ENCODE peak calls at places on chromosomes 7 and 10, in seven cellular contexts. L is HCT116, T is K562, M is H1, W is HepG2, B is SK-N-SH, H is GM12878. J is an unnamed sample.

GRCh38 chr10:132939957-132940790 is 2.2 kb downstream of the CFAP46 start:
- DNase-seq in L (no peak), M (no peak), B (peak), T (peak), W (no peak), H (no peak), J (peak)

GRCh38 chr7:157253850-157254249 is 83.0 kb upstream of the DNAJB6 start:
- DNase-seq in W (no peak), B (no peak), M (no peak), H (no peak), T (no peak), L (no peak), J (peak)

GRCh38 chr7:91543646-91544045 is 279.4 kb downstream of the FZD1 start:
- DNase-seq in W (no peak), L (no peak), M (no peak), B (no peak), T (no peak), H (no peak), J (no peak)

GRCh38 chr10:55311823-55312431 is 510.9 kb upstream of the PCDH15 start:
- DNase-seq in T (no peak), B (peak), W (no peak), L (no peak), H (no peak), M (no peak), J (no peak)

GRCh38 chr10:29109700-29110099 is 179.2 kb upstream of the LYZL1 start:
- DNase-seq in W (peak), L (no peak), H (no peak), T (no peak), M (no peak), B (no peak), J (no peak)

GRCh38 chr7:80412842-80413241 is 99.0 kb downstream of the GNAT3 start:
- DNase-seq in B (no peak), M (no peak), H (no peak), W (no peak), T (no peak), L (no peak), J (no peak)

GRCh38 chr7:57651006-57651405 is 201.0 kb downstream of the ZNF716 start:
- DNase-seq in L (no peak), B (peak), T (no peak), M (no peak), H (no peak), W (no peak), J (peak)

GRCh38 chr7:121604627-121605296 is 208.7 kb upstream of the FAM3C start:
- DNase-seq in T (no peak), M (no peak), H (no peak), B (no peak), L (no peak), W (peak), J (no peak)

GRCh38 chr10:7003821-7004220 is 407.0 kb downstream of the SFMBT2 start:
- DNase-seq in B (no peak), T (no peak), L (no peak), H (no peak), M (no peak), W (no peak), J (no peak)

GRCh38 chr7:23810099-23810498 is 100.1 kb downstream of the STK31 start:
- DNase-seq in T (no peak), M (no peak), B (no peak), H (no peak), L (no peak), W (no peak), J (no peak)

GRCh38 chr7:23808421-23808820 is 98.4 kb downstream of the STK31 start:
- DNase-seq in H (no peak), L (no peak), B (no peak), W (no peak), T (no peak), M (no peak), J (no peak)

DNA sequence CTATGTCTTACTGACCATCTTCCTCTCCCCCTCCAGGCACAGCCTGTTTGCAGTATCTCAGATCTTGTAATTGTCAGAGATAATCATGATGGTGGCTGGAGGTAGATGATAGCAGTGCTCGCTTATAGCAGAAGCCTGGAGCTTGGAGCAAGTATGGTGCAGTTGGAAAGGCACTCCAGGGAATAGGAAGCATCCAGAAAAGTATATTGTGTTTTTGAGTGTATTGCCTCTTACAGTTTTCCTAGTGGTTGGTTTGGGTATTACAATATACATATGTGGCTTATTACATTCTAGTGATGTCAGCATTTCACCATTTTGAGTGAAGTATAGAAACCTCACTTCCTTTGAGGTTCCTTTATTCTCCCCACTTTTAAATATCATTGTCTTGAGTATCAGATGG is 101.5 kb downstream of the STK31 start:
- DNase-seq in L (peak), T (peak), W (peak), B (no peak), M (no peak), H (no peak), J (peak)
- TF ChIP-seq JUND in L (no peak), T (no peak), W (no peak), B (no peak), M (no peak), H (no peak), J (no peak)

GRCh38 chr7:1825877-1826741 is 156.0 kb downstream of the ELFN1 start:
- DNase-seq in M (no peak), H (no peak), L (no peak), W (no peak), T (no peak), B (no peak), J (no peak)
- TF ChIP-seq JUND in M (no peak), H (no peak), L (no peak), W (no peak), T (no peak), B (no peak), J (no peak)

DNA sequence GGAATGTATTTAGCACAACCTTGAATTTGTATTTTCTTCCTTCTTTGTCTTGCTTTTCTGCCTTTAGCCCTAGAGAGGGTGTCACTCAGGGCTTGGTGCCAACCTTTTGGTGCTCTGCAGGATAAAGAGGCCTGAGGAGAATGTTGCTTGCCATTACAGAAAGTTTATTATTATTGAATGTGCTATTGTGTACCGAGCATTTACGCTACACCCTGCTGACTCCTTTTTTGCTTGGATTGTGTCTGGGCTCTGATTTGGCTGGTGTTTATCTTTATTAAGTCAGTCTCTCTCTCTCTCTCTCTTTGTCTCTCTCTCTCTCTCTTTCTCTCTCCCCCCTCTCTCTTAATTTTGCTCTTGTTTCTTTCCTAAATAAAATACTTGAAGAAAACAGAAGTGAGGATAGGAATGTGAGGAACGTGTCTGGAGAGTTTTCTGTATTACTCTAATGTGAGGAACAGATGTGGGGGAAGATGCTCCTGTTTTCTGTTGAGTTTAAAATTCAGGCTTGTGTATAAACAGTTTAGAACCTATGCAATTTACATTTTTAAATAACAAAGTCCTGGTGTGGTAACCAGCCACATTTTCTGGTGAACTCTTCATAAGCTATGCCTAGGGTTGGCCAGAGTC is 284.3 kb upstream of the PHYHIPL start:
- DNase-seq in L (no peak), T (no peak), B (no peak), M (no peak), W (no peak), H (no peak), J (no peak)
- TF ChIP-seq JUND in L (no peak), T (no peak), B (no peak), M (no peak), W (no peak), H (no peak), J (no peak)

GRCh38 chr10:103829838-103830465 is 25.4 kb downstream of the SH3PXD2A start:
- DNase-seq in T (no peak), M (no peak), H (no peak), W (no peak), L (no peak), B (no peak), J (no peak)
- TF ChIP-seq JUND in T (no peak), M (no peak), H (no peak), W (no peak), L (no peak), B (no peak), J (no peak)

GRCh38 chr10:124349993-124350280 is 68.8 kb downstream of the OAT start:
- DNase-seq in M (no peak), H (no peak), L (no peak), W (no peak), B (no peak), T (no peak), J (no peak)
- TF ChIP-seq JUND in M (no peak), H (no peak), L (no peak), W (no peak), B (no peak), T (no peak), J (no peak)

DNA sequence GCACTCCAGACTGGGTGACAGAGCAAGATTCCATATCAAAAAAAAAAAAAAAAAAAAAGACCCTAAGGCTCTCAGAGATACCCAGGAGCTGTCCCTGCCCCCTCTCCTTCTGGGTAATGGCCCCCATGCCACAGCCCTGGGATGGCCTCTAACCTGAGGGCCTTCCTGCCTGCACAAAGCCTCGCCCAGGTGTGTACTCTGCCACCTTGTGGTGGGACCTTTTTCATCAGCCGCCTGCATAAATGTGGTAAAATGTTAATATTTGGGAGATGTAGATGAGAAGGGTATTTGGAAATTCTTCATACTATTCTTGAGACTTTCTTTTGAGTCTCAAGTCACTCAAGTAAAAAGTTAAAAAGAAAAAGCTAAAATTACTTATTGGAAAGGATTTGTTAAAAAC is 46.3 kb upstream of the RNF216 start:
- DNase-seq in M (no peak), H (no peak), W (peak), L (peak), B (peak), T (peak), J (no peak)
- TF ChIP-seq JUND in M (no peak), H (no peak), W (no peak), L (no peak), B (no peak), T (peak), J (no peak)

DNA sequence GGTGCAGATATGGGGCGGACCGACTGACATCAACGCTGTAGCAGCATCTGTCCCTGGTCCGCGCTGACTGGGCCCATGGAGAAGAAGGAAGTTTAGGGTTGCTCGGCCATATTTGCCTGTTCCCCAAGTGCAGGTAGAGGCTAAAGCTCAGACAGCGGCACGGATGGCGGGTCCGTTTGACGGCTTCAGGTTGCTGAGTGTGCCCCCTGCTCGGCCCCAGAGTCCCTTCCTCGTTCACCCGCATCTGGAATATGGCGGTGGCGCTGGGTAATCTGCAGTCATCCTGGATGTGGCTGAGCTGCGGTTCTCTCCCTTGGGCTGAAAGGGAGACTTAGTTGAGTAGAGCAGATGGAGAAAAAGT is 116.0 kb downstream of the OR13A1 start:
- DNase-seq in H (no peak), M (no peak), W (no peak), B (no peak), T (no peak), L (no peak), J (no peak)
- TF ChIP-seq JUND in H (no peak), M (no peak), W (no peak), B (no peak), T (no peak), L (no peak), J (no peak)

GRCh38 chr7:95609277-95609971 is 13.1 kb upstream of the PDK4 start:
- DNase-seq in T (no peak), M (no peak), L (no peak), B (no peak), H (no peak), W (peak), J (peak)
- TF ChIP-seq JUND in T (no peak), M (no peak), L (no peak), B (no peak), H (no peak), W (no peak), J (no peak)

J was measured in T47D.